ENCODE peak calls at places on chromosomes 16 and 17, in six cellular contexts. O, M, I, R, L and D are unnamed samples. For H3K4me1 and H3K36me3, the result is how much of the 10 kb centered on the place peaks cover.

GRCh38 chr16:47687694-47688093 is 226.6 kb downstream of the PHKB start:
- DNase-seq in R (no peak), O (no peak), I (no peak), L (no peak), M (no peak), D (no peak)

GRCh38 chr17:17682293-17682736 is 1.1 kb downstream of the RAI1 start:
- DNase-seq in I (peak), R (peak), L (no peak), O (peak), M (peak), D (peak)

GRCh38 chr16:48378836-48379235 is 6.4 kb downstream of the SIAH1 start:
- DNase-seq in M (no peak), O (no peak), L (no peak), R (no peak), I (no peak), D (no peak)

GRCh38 chr16:66954097-66954659 is 6.9 kb upstream of the CES3 start:
- DNase-seq in L (no peak), R (peak), M (peak), O (peak), I (peak), D (peak)

GRCh38 chr17:28570716-28571254 is 539 bp downstream of the PIGS start:
- DNase-seq in L (no peak), O (no peak), M (peak), R (peak), I (peak), D (peak)

GRCh38 chr17:1643293-1643998 is 2.1 kb downstream of the SCARF1 start:
- DNase-seq in M (peak), L (no peak), R (peak), O (no peak), I (peak), D (peak)

GRCh38 chr17:81428121-81428515 is 32.9 kb downstream of the BAHCC1 start:
- DNase-seq in O (no peak), L (no peak), I (no peak), M (no peak), R (no peak), D (no peak)

GRCh38 chr16:47045023-47045422 is 71.5 kb upstream of the DNAJA2 start:
- DNase-seq in M (no peak), R (no peak), L (no peak), I (no peak), O (no peak), D (no peak)

GRCh38 chr16:73771196-73771595 is 525.4 kb upstream of the PSMD7 start:
- DNase-seq in O (no peak), I (no peak), R (no peak), M (no peak), L (no peak), D (no peak)

GRCh38 chr17:37098910-37099664 is 150.3 kb downstream of the AATF start:
- DNase-seq in I (no peak), L (no peak), M (peak), O (no peak), R (no peak), D (no peak)

GRCh38 chr17:28645576-28645939 is 600 bp upstream of the BLTP2 start:
- DNase-seq in L (no peak), R (no peak), M (no peak), O (no peak), I (no peak), D (no peak)

GRCh38 chr17:73231363-73231762 is 30.3 kb downstream of the CPSF4L start:
- DNase-seq in M (peak), O (no peak), R (no peak), I (no peak), L (no peak), D (no peak)

GRCh38 chr16:67506468-67506867 is 22.2 kb upstream of the RIPOR1 start:
- DNase-seq in M (no peak), I (peak), O (no peak), R (no peak), L (no peak), D (no peak)

GRCh38 chr17:231191-231965 is 49.9 kb upstream of the DOC2B start:
- DNase-seq in L (no peak), M (no peak), O (peak), R (peak), I (no peak), D (no peak)

GRCh38 chr16:57720142-57720575 is 15.4 kb upstream of the KATNB1 start:
- DNase-seq in I (peak), M (peak), L (no peak), O (no peak), R (peak), D (no peak)

DNA sequence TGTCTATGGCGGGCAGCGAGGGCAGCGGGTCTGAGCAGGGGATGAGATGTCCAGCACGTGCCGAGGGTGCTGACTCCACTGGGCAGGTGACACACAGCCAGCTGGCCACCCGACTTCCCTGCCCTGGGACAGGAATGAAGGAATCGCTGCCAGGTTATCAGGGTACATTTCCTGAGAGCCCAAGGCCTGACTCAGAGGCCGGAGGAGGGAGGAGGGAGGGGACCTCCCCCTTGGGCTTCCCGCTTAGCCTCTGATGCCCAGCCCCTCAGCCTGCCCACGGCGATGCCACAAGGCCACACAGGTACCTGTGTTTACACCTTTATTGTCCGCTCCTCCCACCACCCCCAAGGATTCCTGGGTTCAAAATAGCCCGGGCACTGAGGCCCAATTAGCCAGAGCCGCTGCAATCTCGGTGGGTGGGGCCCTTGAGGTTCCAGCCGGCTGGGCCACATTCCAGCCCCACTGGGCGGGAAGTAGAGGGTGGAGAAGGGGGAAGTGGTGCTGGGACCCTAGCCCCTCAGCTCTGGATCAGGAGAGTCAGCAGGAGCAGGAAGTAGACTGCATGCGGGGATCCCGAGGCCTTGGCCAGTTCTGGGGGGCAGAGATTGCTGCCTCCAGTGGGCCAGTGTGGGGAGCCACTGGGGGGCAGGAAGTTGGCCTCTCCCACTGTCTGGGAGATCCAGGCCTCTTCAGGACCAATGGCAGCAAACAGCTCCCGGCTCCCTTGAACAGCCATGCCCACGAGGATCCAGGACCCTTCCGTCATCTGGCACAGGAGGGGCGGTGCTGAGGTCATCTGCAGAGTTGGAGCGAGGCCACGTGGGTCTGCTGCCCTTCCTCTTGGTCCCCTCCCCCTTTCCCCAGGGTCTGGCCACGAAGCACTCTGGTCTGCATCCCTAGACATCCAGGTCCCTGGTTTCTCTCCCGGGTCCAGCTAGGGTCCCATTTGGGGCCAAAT is 3.4 kb upstream of the PRSS8 start:
- DNase-seq in M (no peak), I (peak), R (peak), L (no peak), O (peak), D (no peak)
- H3K4me1 ChIP-seq in M (under half), I (under half), R (under half), L (under half), O (under half), D (under half)

DNA sequence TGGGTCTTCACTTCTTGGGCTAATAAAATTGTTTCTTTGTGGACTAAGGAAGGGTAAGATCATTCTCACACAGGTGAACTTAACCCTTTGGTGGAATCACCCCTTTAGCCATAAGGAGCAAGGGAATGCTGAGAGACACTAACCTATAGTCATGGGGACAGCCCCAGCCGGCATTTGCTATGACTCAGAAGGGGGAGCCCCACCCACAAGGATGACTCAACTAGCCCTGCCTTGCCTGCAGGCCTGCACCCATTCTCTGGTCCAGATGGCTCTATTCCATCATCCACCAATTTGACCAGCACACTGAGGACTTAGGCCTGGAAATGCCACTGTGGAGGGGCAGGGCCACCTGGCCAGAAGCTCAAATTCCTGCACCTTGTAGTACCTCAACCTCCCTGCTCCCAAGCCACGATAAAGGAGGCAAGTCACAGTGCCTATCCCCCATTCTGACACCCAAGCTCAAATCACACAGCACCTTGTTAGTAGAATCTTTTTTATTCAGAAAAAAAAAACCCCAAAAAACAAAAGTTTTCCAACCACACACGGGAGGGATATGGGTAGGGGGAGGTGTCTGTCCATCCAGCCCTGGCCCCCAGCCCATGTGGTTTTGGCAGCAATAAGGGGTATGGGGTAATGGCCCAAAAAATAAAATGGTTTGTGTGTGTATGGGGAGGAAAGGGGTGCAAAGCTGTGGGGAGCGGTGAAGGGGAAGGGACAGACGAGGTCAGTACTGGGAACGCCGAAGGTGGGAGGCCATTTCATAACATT is 3.0 kb downstream of the PFN1 start:
- DNase-seq in M (no peak), R (peak), L (no peak), I (no peak), O (peak), D (peak)
- H3K36me3 ChIP-seq in M (under half), R (under half), L (under half), I (under half), O (under half), D (under half)

DNA sequence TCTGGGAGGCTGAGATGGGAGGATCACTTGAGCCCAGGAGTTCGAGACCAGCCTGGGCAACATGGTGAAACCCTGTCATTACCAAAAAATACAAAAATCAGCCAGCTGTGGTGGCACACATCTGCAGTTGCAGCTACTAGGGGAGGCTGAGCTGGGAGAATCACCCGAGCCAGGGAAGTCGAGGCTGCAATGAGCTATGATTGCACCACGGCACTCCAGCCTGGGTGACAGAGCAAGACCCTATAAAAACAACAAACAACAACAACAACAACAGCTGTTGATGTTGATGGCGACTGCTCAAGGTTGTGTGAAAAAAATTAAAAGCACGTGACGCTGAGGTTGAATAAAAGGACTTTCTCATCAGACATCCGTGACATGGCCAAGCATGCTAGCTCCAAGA is 40.8 kb upstream of the CIBAR2 start:
- DNase-seq in M (no peak), R (no peak), L (no peak), O (no peak), I (no peak), D (no peak)
- H3K27ac ChIP-seq in M (no peak), R (no peak), L (no peak), O (no peak), I (no peak), D (no peak)

GRCh38 chr17:46930083-46930482 is 7.1 kb downstream of the GOSR2 start:
- DNase-seq in I (no peak), R (no peak), L (no peak), O (no peak), M (no peak), D (no peak)
- H3K4me1 ChIP-seq in I (under half), R (under half), L (under half), O (under half), M (under half), D (under half)

GRCh38 chr17:9036336-9036735 is 15.0 kb downstream of the NTN1 start:
- DNase-seq in M (no peak), L (no peak), I (no peak), R (no peak), O (no peak), D (no peak)
- H3K36me3 ChIP-seq in M (under half), L (under half), I (under half), R (under half), O (under half), D (under half)

GRCh38 chr16:4315185-4316102 is at the start of gene GLIS2:
- DNase-seq in M (peak), L (no peak), O (peak), I (peak), R (peak), D (peak)

GRCh38 chr16:4317471-4318170 is 1.8 kb downstream of the GLIS2 start:
- DNase-seq in M (no peak), R (no peak), L (no peak), O (peak), I (peak), D (no peak)

GRCh38 chr16:4316103-4316731 is 350 bp downstream of the GLIS2 start:
- DNase-seq in L (no peak), O (peak), R (no peak), M (peak), I (peak), D (no peak)

GRCh38 chr16:4318171-4318910 is 2.5 kb downstream of the GLIS2 start:
- DNase-seq in I (peak), O (no peak), R (no peak), M (peak), L (no peak), D (no peak)

DNA sequence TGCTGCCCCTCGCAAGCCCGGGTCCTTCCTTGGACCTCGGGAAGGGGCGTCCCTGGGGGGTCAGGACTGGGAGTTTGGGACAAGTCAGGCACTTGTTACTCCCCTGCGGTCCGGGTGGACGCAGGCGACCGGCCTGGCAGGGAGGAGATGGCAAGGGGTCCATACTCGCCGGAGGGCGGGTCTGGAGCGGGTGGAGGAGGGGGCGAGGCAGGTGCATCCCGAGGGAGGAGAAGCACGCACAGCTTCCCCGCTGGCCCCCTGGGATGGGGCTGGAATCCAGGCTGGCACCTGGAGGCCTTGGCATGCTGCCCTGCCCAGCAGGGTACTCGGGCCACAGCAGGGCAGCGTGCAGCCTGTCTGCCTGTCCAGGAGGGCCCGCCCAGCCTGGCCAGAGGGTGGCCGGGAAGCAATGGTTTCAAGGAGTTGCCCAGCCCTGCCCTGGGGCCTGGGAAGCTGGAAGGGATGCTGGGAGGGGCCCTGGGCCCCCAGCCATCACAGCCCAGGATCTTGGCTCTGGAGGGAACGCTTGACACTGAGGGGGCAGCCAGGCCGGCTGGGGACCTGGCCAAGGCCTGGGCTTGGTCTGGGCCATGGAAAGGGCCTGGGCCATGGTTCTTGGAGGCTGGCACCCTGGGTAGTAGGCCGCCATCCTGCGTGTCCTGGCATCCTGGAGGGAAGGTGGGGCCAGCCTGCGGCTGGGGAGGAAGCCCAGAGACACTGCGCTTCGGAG is 1.0 kb downstream of the GLIS2 start:
- DNase-seq in M (no peak), I (no peak), L (no peak), O (no peak), R (no peak), D (no peak)
- H3K27ac ChIP-seq in M (peak), I (no peak), L (peak), O (peak), R (peak), D (no peak)